ENCODE peak calls at places on chromosomes 5 and 9, in nine cellular contexts. X, Z, W, J, T, O, P, H and U are unnamed samples.

GRCh38 chr9:38362912-38363588 is 29.5 kb upstream of the ALDH1B1 start:
- DNase-seq in P (no peak), X (no peak), J (no peak), O (peak; percentile 41), W (no peak), H (peak; percentile 77), Z (no peak), T (peak; percentile 34), U (peak; percentile 64)

GRCh38 chr9:136722969-136723356 is 10.6 kb downstream of the DIPK1B start:
- DNase-seq in Z (no peak), T (no peak), P (peak; percentile 74), X (no peak), J (no peak), W (no peak), O (no peak), H (no peak), U (peak; percentile 71)

GRCh38 chr9:129415954-129416651 is 204.8 kb downstream of the C9orf50 start:
- DNase-seq in X (no peak), O (no peak), Z (no peak), H (no peak), T (no peak), W (no peak), P (no peak), J (no peak), U (no peak)

GRCh38 chr9:92001244-92001643 is 51.2 kb upstream of the ROR2 start:
- DNase-seq in H (no peak), Z (no peak), O (no peak), W (no peak), X (no peak), P (peak; percentile 18), J (no peak), T (no peak), U (no peak)

GRCh38 chr9:3475300-3476020 is 50.3 kb downstream of the RFX3 start:
- DNase-seq in H (no peak), P (no peak), J (no peak), Z (no peak), W (no peak), T (no peak), O (no peak), X (peak; percentile 42), U (peak; percentile 22)

GRCh38 chr5:6307304-6307703 is 71.0 kb downstream of the MED10 start:
- DNase-seq in W (no peak), J (no peak), P (no peak), T (no peak), H (no peak), O (no peak), X (no peak), Z (no peak), U (no peak)

GRCh38 chr5:140926211-140926902 is at the start of gene PCDHAC1:
- DNase-seq in X (no peak), P (peak; percentile 69), H (peak; percentile 37), Z (peak; percentile 20), W (peak; percentile 39), J (peak; percentile 24), O (peak; percentile 98), T (peak; percentile 49), U (peak; percentile 96)

GRCh38 chr9:2764371-2764770 is 47.1 kb downstream of the KCNV2 start:
- DNase-seq in O (no peak), W (no peak), H (no peak), Z (no peak), X (no peak), J (no peak), P (no peak), T (no peak), U (no peak)

GRCh38 chr9:892123-892522 is 50.6 kb downstream of the DMRT1 start:
- DNase-seq in O (no peak), X (no peak), P (no peak), J (no peak), W (no peak), T (no peak), H (no peak), Z (no peak), U (no peak)

GRCh38 chr9:86971742-86972141 is 24.4 kb upstream of the GAS1 start:
- DNase-seq in O (no peak), J (no peak), Z (no peak), P (no peak), X (no peak), W (no peak), T (no peak), H (no peak), U (no peak)

GRCh38 chr5:95859327-95860060 is 37.0 kb upstream of the GLRX start:
- DNase-seq in O (no peak), P (peak; percentile 53), X (no peak), W (no peak), H (peak; percentile 53), J (no peak), Z (no peak), T (no peak), U (no peak)

GRCh38 chr9:105054488-105054887 is 126.5 kb upstream of the ABCA1 start:
- DNase-seq in T (no peak), O (no peak), Z (no peak), P (no peak), W (no peak), J (no peak), H (peak; percentile 21), X (no peak), U (no peak)

GRCh38 chr9:14058078-14058688 is 255.8 kb downstream of the NFIB start:
- DNase-seq in J (no peak), H (no peak), T (no peak), X (no peak), W (no peak), O (no peak), Z (no peak), P (no peak), U (peak; percentile 71)

GRCh38 chr5:3226171-3226570 is 369.5 kb upstream of the IRX1 start:
- DNase-seq in O (no peak), T (no peak), X (no peak), Z (no peak), J (no peak), H (no peak), W (no peak), P (no peak), U (no peak)

GRCh38 chr9:87656485-87656884 is 69.4 kb upstream of the CTSL start:
- DNase-seq in H (no peak), P (no peak), T (no peak), W (no peak), X (no peak), J (no peak), Z (no peak), O (no peak), U (no peak)

GRCh38 chr5:137754961-137755762 is 999 bp upstream of the HNRNPA0 start:
- DNase-seq in W (no peak), Z (no peak), T (no peak), O (no peak), X (no peak), H (no peak), J (no peak), P (no peak), U (no peak)

GRCh38 chr9:107213561-107214028 is 69.5 kb upstream of the RAD23B start:
- DNase-seq in Z (no peak), X (no peak), O (no peak), T (no peak), J (peak; percentile 4), W (no peak), P (no peak), H (peak; percentile 76), U (no peak)

GRCh38 chr5:90056911-90057705 is 352.4 kb downstream of the CETN3 start:
- DNase-seq in W (no peak), X (no peak), H (no peak), Z (no peak), O (no peak), P (no peak), J (no peak), T (no peak), U (no peak)

GRCh38 chr9:16458696-16459420 is 411.6 kb downstream of the BNC2 start:
- DNase-seq in H (no peak), P (no peak), X (no peak), O (no peak), J (no peak), W (no peak), T (no peak), Z (no peak), U (no peak)

GRCh38 chr9:79346350-79347020 is 225.3 kb upstream of the TLE4 start:
- DNase-seq in T (no peak), J (no peak), P (no peak), H (peak; percentile 17), W (no peak), O (no peak), Z (no peak), X (no peak), U (no peak)

GRCh38 chr9:113456235-113456634 is 7.3 kb upstream of the RGS3 start:
- DNase-seq in W (no peak), O (no peak), P (no peak), X (no peak), J (no peak), H (no peak), T (no peak), Z (no peak), U (no peak)

GRCh38 chr9:92328225-92328624 is 2.5 kb downstream of the CENPP start:
- DNase-seq in Z (no peak), J (no peak), W (no peak), H (peak; percentile 63), P (no peak), T (no peak), X (no peak), O (no peak), U (peak; percentile 32)

GRCh38 chr5:176608937-176609723 is 826 bp downstream of the GPRIN1 start:
- DNase-seq in Z (no peak), J (no peak), P (no peak), O (no peak), T (no peak), X (no peak), H (no peak), W (no peak), U (peak; percentile 62)

GRCh38 chr5:147611483-147611882 is 101.6 kb upstream of the DPYSL3 start:
- DNase-seq in P (no peak), Z (no peak), W (no peak), J (no peak), O (no peak), X (no peak), H (no peak), T (no peak), U (no peak)

GRCh38 chr5:164627051-164627450 is 1121.6 kb downstream of the MAT2B start:
- DNase-seq in T (no peak), P (no peak), Z (no peak), W (no peak), X (no peak), O (no peak), J (no peak), H (no peak), U (no peak)

GRCh38 chr5:93620487-93621339 is 37.7 kb downstream of the NR2F1 start:
- DNase-seq in T (peak; percentile 77), Z (peak; percentile 70), J (no peak), W (peak; percentile 40), O (peak; percentile 87), P (peak; percentile 79), X (peak; percentile 62), H (peak; percentile 72), U (peak; percentile 89)

GRCh38 chr9:136763649-136764035 is 676 bp downstream of the LCN15 start:
- DNase-seq in H (no peak), O (peak; percentile 18), X (no peak), P (no peak), W (no peak), Z (no peak), J (no peak), T (no peak), U (no peak)

GRCh38 chr5:171275822-171276544 is 33.1 kb upstream of the TLX3 start:
- DNase-seq in X (no peak), J (no peak), H (no peak), O (peak; percentile 25), W (no peak), T (no peak), P (no peak), Z (no peak), U (peak; percentile 34)

GRCh38 chr5:136051486-136052220 is 22.9 kb downstream of the TGFBI start:
- DNase-seq in X (no peak), J (no peak), P (no peak), H (no peak), T (no peak), O (no peak), W (no peak), Z (no peak), U (no peak)

GRCh38 chr9:18343799-18344198 is 130.2 kb upstream of the ADAMTSL1 start:
- DNase-seq in J (no peak), P (no peak), H (no peak), Z (no peak), O (no peak), W (no peak), T (no peak), X (no peak), U (no peak)

GRCh38 chr5:851076-851475 is 290 bp upstream of the ZDHHC11 start:
- DNase-seq in P (peak; percentile 34), O (peak; percentile 10), J (no peak), W (no peak), H (no peak), T (no peak), Z (no peak), X (no peak), U (no peak)